ENCODE peak calls at places on chromosomes 5 and 9, in ten cellular contexts. C, V, M, R, L, K, Z, O, A and U are unnamed samples.

GRCh38 chr5:149464796-149465489 is 85.9 kb upstream of the IL17B start:
- DNase-seq in C (no peak), V (no peak), M (no peak), R (no peak), L (peak; percentile 68), K (peak; percentile 59), Z (no peak), O (no peak), A (no peak), U (peak; percentile 62)

GRCh38 chr9:15353892-15354291 is 46.9 kb upstream of the TTC39B start:
- DNase-seq in C (no peak), V (no peak), M (no peak), R (no peak), L (no peak), K (no peak), Z (no peak), O (no peak), A (no peak), U (no peak)

GRCh38 chr5:103624035-103624461 is 61.5 kb upstream of the NUDT12 start:
- DNase-seq in C (no peak), V (no peak), M (no peak), R (no peak), L (no peak), K (peak; percentile 16), Z (no peak), O (no peak), A (no peak), U (peak; percentile 10)

GRCh38 chr9:86405926-86406325 is 51.7 kb upstream of the TUT7 start:
- DNase-seq in C (peak; percentile 45), V (peak; percentile 55), M (no peak), R (no peak), L (peak; percentile 55), K (peak; percentile 80), Z (peak; percentile 63), O (no peak), A (no peak), U (peak; percentile 79)

GRCh38 chr5:162565-163337 is 28.5 kb upstream of the LRRC14B start:
- DNase-seq in C (no peak), V (no peak), M (no peak), R (no peak), L (no peak), K (no peak), Z (no peak), O (no peak), A (no peak), U (no peak)

GRCh38 chr9:112755675-112756074 is 5.1 kb downstream of the SNX30 start:
- DNase-seq in C (no peak), V (peak; percentile 39), M (no peak), R (no peak), L (no peak), K (no peak), Z (no peak), O (no peak), A (no peak), U (no peak)

GRCh38 chr9:114429488-114429887 is 41.7 kb upstream of the AKNA start:
- DNase-seq in C (no peak), V (no peak), M (no peak), R (no peak), L (no peak), K (no peak), Z (no peak), O (no peak), A (no peak), U (no peak)

GRCh38 chr9:127256324-127256723 is 8.2 kb upstream of the GARNL3 start:
- DNase-seq in C (no peak), V (no peak), M (no peak), R (no peak), L (no peak), K (no peak), Z (no peak), O (no peak), A (no peak), U (no peak)

GRCh38 chr5:77973253-77973609 is 197.1 kb upstream of the TBCA start:
- DNase-seq in C (no peak), V (peak; percentile 76), M (no peak), R (no peak), L (no peak), K (no peak), Z (no peak), O (no peak), A (peak; percentile 61), U (no peak)

GRCh38 chr9:137406876-137407589 is 15.9 kb downstream of the EXD3 start:
- DNase-seq in C (peak; percentile 64), V (peak; percentile 76), M (peak; percentile 53), R (peak; percentile 51), L (no peak), K (peak; percentile 57), Z (no peak), O (no peak), A (peak; percentile 89), U (no peak)

GRCh38 chr9:124098141-124098905 is 86.8 kb downstream of the LHX2 start:
- DNase-seq in C (no peak), V (no peak), M (no peak), R (no peak), L (no peak), K (no peak), Z (peak; percentile 32), O (no peak), A (no peak), U (peak; percentile 15)

GRCh38 chr9:32577316-32577715 is 4.4 kb upstream of the NDUFB6 start:
- DNase-seq in C (no peak), V (no peak), M (no peak), R (no peak), L (no peak), K (no peak), Z (no peak), O (no peak), A (no peak), U (no peak)